ENCODE peak calls at places on chromosomes 12 and 14, in four cellular contexts. B is GM03348, S is NAMALWA, F is upper lobe of right lung. T is an unnamed sample.

GRCh38 chr14:51398898-51399297 is 158.9 kb downstream of the TMX1 start:
- DNase-seq in B (peak), S (no peak), F (no peak), T (no peak)

GRCh38 chr14:90600619-90601018 is 203.8 kb downstream of the CALM1 start:
- DNase-seq in B (no peak), S (no peak), F (no peak), T (no peak)

GRCh38 chr14:64266206-64266605 is 28.0 kb downstream of the ESR2 start:
- DNase-seq in B (peak), S (no peak), F (no peak), T (peak)

GRCh38 chr12:130119241-130119861 is 42.9 kb upstream of the FZD10 start:
- DNase-seq in B (no peak), S (no peak), F (no peak), T (no peak)

GRCh38 chr12:108804361-108804949 is 52.9 kb downstream of the SSH1 start:
- DNase-seq in B (peak), S (no peak), F (no peak), T (no peak)

GRCh38 chr14:105330491-105330895 is 15.9 kb downstream of the PACS2 start:
- DNase-seq in B (peak), S (no peak), F (peak), T (peak)

GRCh38 chr12:19158909-19159308 is 29.4 kb downstream of the PLEKHA5 start:
- DNase-seq in B (peak), S (no peak), F (no peak), T (no peak)

GRCh38 chr12:80196419-80196818 is 97.1 kb downstream of the OTOGL start:
- DNase-seq in B (no peak), S (no peak), F (no peak), T (no peak)

GRCh38 chr14:96162265-96162664 is 42.4 kb upstream of the BDKRB2 start:
- DNase-seq in B (no peak), S (no peak), F (no peak), T (no peak)

GRCh38 chr12:72872488-72872887 is 600.3 kb downstream of the TRHDE start:
- DNase-seq in B (no peak), S (no peak), F (no peak), T (no peak)

GRCh38 chr12:113479193-113479577 is 7.5 kb upstream of the LHX5 start:
- DNase-seq in B (no peak), S (no peak), F (no peak), T (no peak)

GRCh38 chr14:24053548-24054323 is 1.9 kb downstream of the CARMIL3 start:
- DNase-seq in B (no peak), S (no peak), F (no peak), T (no peak)

GRCh38 chr12:4039927-4040326 is 166.7 kb upstream of the PARP11 start:
- DNase-seq in B (no peak), S (no peak), F (no peak), T (no peak)

GRCh38 chr14:64746298-64747250 is 42.4 kb downstream of the PLEKHG3 start:
- DNase-seq in B (peak), S (no peak), F (no peak), T (no peak)

GRCh38 chr12:123164222-123164621 is 13.3 kb upstream of the PITPNM2 start:
- DNase-seq in B (no peak), S (no peak), F (no peak), T (no peak)

GRCh38 chr14:62216121-62216520 is 453.9 kb downstream of the SNAPC1 start:
- DNase-seq in B (no peak), S (no peak), F (no peak), T (no peak)

GRCh38 chr14:71005076-71005475 is 97.8 kb downstream of the PCNX1 start:
- DNase-seq in B (no peak), S (no peak), F (no peak), T (no peak)

GRCh38 chr12:129635003-129635685 is 268.7 kb downstream of the TMEM132D start:
- DNase-seq in B (no peak), S (no peak), F (no peak), T (no peak)

GRCh38 chr14:105223260-105223659 is 25.1 kb upstream of the BTBD6 start:
- DNase-seq in B (no peak), S (no peak), F (no peak), T (no peak)

GRCh38 chr12:81627336-81628189 is 131.6 kb downstream of the PPFIA2 start:
- DNase-seq in B (peak), S (peak), F (no peak), T (no peak)

GRCh38 chr14:55851301-55851700 is 266.9 kb upstream of the PELI2 start:
- DNase-seq in B (no peak), S (no peak), F (no peak), T (no peak)

GRCh38 chr12:113867258-113867657 is 98.9 kb downstream of the RBM19 start:
- DNase-seq in B (peak), S (no peak), F (no peak), T (no peak)